ENCODE peak calls at places on chromosomes 1 and 21, in nine cellular contexts. One of them, this sample, is unnamed.
A peak's percentile ranks its signal among the peaks of the same experiment; 100 is the strongest.

GRCh38 chr1:196563768-196564167 is 44.5 kb downstream of the KCNT2 start:
- DNase-seq in upper lobe of right lung: no peak
- DNase-seq in GM23338: no peak
- DNase-seq in fibroblast of lung: no peak
- DNase-seq in kidney epithelial cell: no peak
- DNase-seq in tibial nerve: no peak
- DNase-seq in uterus: no peak
- DNase-seq in CD8-positive, alpha-beta T cell: no peak
- DNase-seq in breast epithelium: no peak
- DNase-seq in this sample: no peak

GRCh38 chr1:1963570-1963969 is 40.0 kb downstream of the CFAP74 start:
- DNase-seq in CD8-positive, alpha-beta T cell: no peak
- DNase-seq in upper lobe of right lung: no peak
- DNase-seq in kidney epithelial cell: no peak
- DNase-seq in fibroblast of lung: no peak
- DNase-seq in tibial nerve: no peak
- DNase-seq in breast epithelium: no peak
- DNase-seq in GM23338: no peak
- DNase-seq in uterus: no peak
- DNase-seq in this sample: no peak

GRCh38 chr1:152907686-152908601 is at the start of gene IVL:
- DNase-seq in fibroblast of lung: peak; percentile 14
- DNase-seq in uterus: no peak
- DNase-seq in breast epithelium: no peak
- DNase-seq in upper lobe of right lung: no peak
- DNase-seq in tibial nerve: no peak
- DNase-seq in kidney epithelial cell: peak; percentile 14
- DNase-seq in CD8-positive, alpha-beta T cell: no peak
- DNase-seq in GM23338: no peak
- DNase-seq in this sample: no peak

GRCh38 chr1:20168547-20169491 is 17.1 kb upstream of the UBXN10 start:
- DNase-seq in uterus: no peak
- DNase-seq in kidney epithelial cell: no peak
- DNase-seq in tibial nerve: no peak
- DNase-seq in breast epithelium: no peak
- DNase-seq in GM23338: no peak
- DNase-seq in CD8-positive, alpha-beta T cell: no peak
- DNase-seq in upper lobe of right lung: no peak
- DNase-seq in fibroblast of lung: no peak
- DNase-seq in this sample: no peak

GRCh38 chr1:216686860-216687545 is 36.2 kb downstream of the ESRRG start:
- DNase-seq in CD8-positive, alpha-beta T cell: no peak
- DNase-seq in uterus: no peak
- DNase-seq in upper lobe of right lung: no peak
- DNase-seq in kidney epithelial cell: no peak
- DNase-seq in GM23338: peak; percentile 32
- DNase-seq in breast epithelium: no peak
- DNase-seq in fibroblast of lung: peak; percentile 32
- DNase-seq in tibial nerve: no peak
- DNase-seq in this sample: no peak

GRCh38 chr1:31102501-31102950 is 37.0 kb upstream of the PUM1 start:
- DNase-seq in tibial nerve: peak; percentile 53
- DNase-seq in upper lobe of right lung: no peak
- DNase-seq in GM23338: no peak
- DNase-seq in uterus: no peak
- DNase-seq in breast epithelium: peak; percentile 59
- DNase-seq in CD8-positive, alpha-beta T cell: no peak
- DNase-seq in kidney epithelial cell: no peak
- DNase-seq in fibroblast of lung: peak; percentile 65
- DNase-seq in this sample: peak; percentile 80

GRCh38 chr1:87140831-87141540 is 187.7 kb upstream of the LMO4 start:
- DNase-seq in fibroblast of lung: peak; percentile 61
- DNase-seq in upper lobe of right lung: no peak
- DNase-seq in tibial nerve: no peak
- DNase-seq in GM23338: no peak
- DNase-seq in CD8-positive, alpha-beta T cell: no peak
- DNase-seq in uterus: no peak
- DNase-seq in breast epithelium: no peak
- DNase-seq in kidney epithelial cell: peak; percentile 74
- DNase-seq in this sample: no peak

GRCh38 chr1:248843687-248844086 is 5.7 kb downstream of the ZNF672 start:
- DNase-seq in GM23338: no peak
- DNase-seq in fibroblast of lung: no peak
- DNase-seq in upper lobe of right lung: no peak
- DNase-seq in breast epithelium: no peak
- DNase-seq in kidney epithelial cell: no peak
- DNase-seq in uterus: no peak
- DNase-seq in CD8-positive, alpha-beta T cell: no peak
- DNase-seq in tibial nerve: no peak
- DNase-seq in this sample: no peak

GRCh38 chr1:37123266-37123665 is 89.0 kb upstream of the GRIK3 start:
- DNase-seq in GM23338: no peak
- DNase-seq in uterus: no peak
- DNase-seq in breast epithelium: no peak
- DNase-seq in upper lobe of right lung: no peak
- DNase-seq in kidney epithelial cell: no peak
- DNase-seq in tibial nerve: no peak
- DNase-seq in fibroblast of lung: no peak
- DNase-seq in CD8-positive, alpha-beta T cell: no peak
- DNase-seq in this sample: peak; percentile 31

GRCh38 chr1:223180803-223181321 is 37.8 kb upstream of the TLR5 start:
- DNase-seq in kidney epithelial cell: no peak
- DNase-seq in tibial nerve: peak; percentile 50
- DNase-seq in fibroblast of lung: peak; percentile 74
- DNase-seq in upper lobe of right lung: no peak
- DNase-seq in breast epithelium: no peak
- DNase-seq in CD8-positive, alpha-beta T cell: no peak
- DNase-seq in GM23338: no peak
- DNase-seq in uterus: no peak
- DNase-seq in this sample: no peak

GRCh38 chr1:183110466-183110865 is 75.6 kb upstream of the LAMC2 start:
- DNase-seq in uterus: no peak
- DNase-seq in fibroblast of lung: peak; percentile 38
- DNase-seq in kidney epithelial cell: no peak
- DNase-seq in GM23338: no peak
- DNase-seq in upper lobe of right lung: no peak
- DNase-seq in CD8-positive, alpha-beta T cell: no peak
- DNase-seq in breast epithelium: no peak
- DNase-seq in tibial nerve: no peak
- DNase-seq in this sample: no peak
- H3K36me3 ChIP-seq in uterus: no peaks in the 10 kb centered on the region
- H3K36me3 ChIP-seq in fibroblast of lung: peaks cover 8% of the 10 kb centered on the region
- H3K36me3 ChIP-seq in kidney epithelial cell: peaks cover 5% of the 10 kb centered on the region
- H3K36me3 ChIP-seq in GM23338: peaks cover 3% of the 10 kb centered on the region
- H3K36me3 ChIP-seq in upper lobe of right lung: peaks cover 21% of the 10 kb centered on the region
- H3K36me3 ChIP-seq in CD8-positive, alpha-beta T cell: no peaks in the 10 kb centered on the region
- H3K36me3 ChIP-seq in breast epithelium: no peaks in the 10 kb centered on the region
- H3K36me3 ChIP-seq in tibial nerve: no peaks in the 10 kb centered on the region
- H3K36me3 ChIP-seq in this sample: peaks cover 8% of the 10 kb centered on the region

DNA sequence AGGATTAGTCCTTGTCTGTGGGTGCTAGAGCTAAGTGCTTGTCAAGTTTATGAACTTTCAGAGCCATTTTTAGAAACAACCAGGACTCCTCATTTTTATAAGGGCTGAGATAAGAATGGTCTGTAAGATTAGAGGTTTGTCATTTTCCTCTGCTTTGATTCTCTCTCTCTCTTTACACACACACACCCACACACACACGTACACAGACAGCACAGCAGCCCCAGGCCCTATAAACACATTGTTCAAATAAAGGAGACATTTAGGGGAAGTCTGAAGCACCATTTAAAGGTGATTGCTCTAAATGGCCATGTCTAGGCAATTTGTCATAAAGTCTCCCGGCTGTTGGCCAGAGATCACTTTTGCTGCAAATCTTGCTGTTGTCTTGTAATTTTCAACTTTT is 127.1 kb downstream of the LACTBL1 start:
- DNase-seq in upper lobe of right lung: no peak
- DNase-seq in fibroblast of lung: no peak
- DNase-seq in CD8-positive, alpha-beta T cell: no peak
- DNase-seq in GM23338: no peak
- DNase-seq in tibial nerve: no peak
- DNase-seq in uterus: no peak
- DNase-seq in breast epithelium: no peak
- DNase-seq in kidney epithelial cell: no peak
- DNase-seq in this sample: no peak
- TF ChIP-seq CTCF in upper lobe of right lung: no peak
- TF ChIP-seq CTCF in fibroblast of lung: no peak
- TF ChIP-seq CTCF in CD8-positive, alpha-beta T cell: no peak
- TF ChIP-seq CTCF in GM23338: no peak
- TF ChIP-seq CTCF in tibial nerve: no peak
- TF ChIP-seq CTCF in uterus: no peak
- TF ChIP-seq CTCF in breast epithelium: no peak
- TF ChIP-seq CTCF in kidney epithelial cell: no peak
- TF ChIP-seq CTCF in this sample: no peak

GRCh38 chr1:110634086-110634454 is 27.9 kb upstream of the KCNA2 start:
- DNase-seq in upper lobe of right lung: no peak
- DNase-seq in tibial nerve: no peak
- DNase-seq in uterus: no peak
- DNase-seq in fibroblast of lung: no peak
- DNase-seq in breast epithelium: no peak
- DNase-seq in CD8-positive, alpha-beta T cell: no peak
- DNase-seq in GM23338: no peak
- DNase-seq in kidney epithelial cell: no peak
- DNase-seq in this sample: no peak
- H3K4me3 ChIP-seq in upper lobe of right lung: no peak overlapping the region
- H3K4me3 ChIP-seq in tibial nerve: no peak overlapping the region
- H3K4me3 ChIP-seq in uterus: no peak overlapping the region
- H3K4me3 ChIP-seq in fibroblast of lung: no peak overlapping the region
- H3K4me3 ChIP-seq in breast epithelium: no peak overlapping the region
- H3K4me3 ChIP-seq in CD8-positive, alpha-beta T cell: no peak overlapping the region
- H3K4me3 ChIP-seq in GM23338: no peak overlapping the region
- H3K4me3 ChIP-seq in kidney epithelial cell: no peak overlapping the region
- H3K4me3 ChIP-seq in this sample: no peak overlapping the region

GRCh38 chr21:32750405-32750804 is 21.1 kb downstream of the PAXBP1 start:
- DNase-seq in GM23338: no peak
- DNase-seq in uterus: no peak
- DNase-seq in upper lobe of right lung: no peak
- DNase-seq in breast epithelium: no peak
- DNase-seq in kidney epithelial cell: no peak
- DNase-seq in fibroblast of lung: no peak
- DNase-seq in tibial nerve: no peak
- DNase-seq in CD8-positive, alpha-beta T cell: no peak
- DNase-seq in this sample: no peak
- H3K36me3 ChIP-seq in GM23338: peaks cover 54% of the 10 kb centered on the region
- H3K36me3 ChIP-seq in uterus: no peaks in the 10 kb centered on the region
- H3K36me3 ChIP-seq in upper lobe of right lung: peaks cover 85% of the 10 kb centered on the region
- H3K36me3 ChIP-seq in breast epithelium: peaks cover 5% of the 10 kb centered on the region
- H3K36me3 ChIP-seq in kidney epithelial cell: no peaks in the 10 kb centered on the region
- H3K36me3 ChIP-seq in fibroblast of lung: peaks cover 2% of the 10 kb centered on the region
- H3K36me3 ChIP-seq in tibial nerve: peaks cover 15% of the 10 kb centered on the region
- H3K36me3 ChIP-seq in CD8-positive, alpha-beta T cell: peaks cover 47% of the 10 kb centered on the region
- H3K36me3 ChIP-seq in this sample: peaks cover 7% of the 10 kb centered on the region

DNA sequence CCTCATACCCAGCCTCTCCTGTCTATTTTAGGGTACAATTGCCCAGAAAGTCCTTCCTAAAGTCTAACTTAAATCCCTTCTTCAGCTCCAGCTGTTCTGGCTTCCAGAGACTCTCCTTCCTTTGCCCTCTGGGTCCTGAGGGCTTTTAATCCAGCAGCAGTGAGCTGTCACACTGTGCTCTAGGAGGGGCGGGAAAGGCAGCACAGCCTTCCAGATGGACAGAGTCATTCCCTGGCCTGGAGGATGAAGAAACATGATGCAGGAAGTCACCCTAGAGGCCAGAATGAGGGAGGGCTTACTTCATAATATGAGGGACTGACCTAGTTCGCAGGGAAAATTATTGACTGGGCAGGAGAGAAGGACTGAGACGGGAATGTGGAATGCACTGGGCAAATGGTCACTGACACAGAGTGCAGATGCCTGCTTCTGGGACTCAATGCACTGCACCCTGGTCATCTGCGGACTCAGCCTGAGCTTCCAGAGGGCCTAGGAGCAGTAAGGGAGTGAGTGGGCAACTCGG is 1.3 kb downstream of the SH2D2A start:
- DNase-seq in fibroblast of lung: peak; percentile 70
- DNase-seq in tibial nerve: peak; percentile 50
- DNase-seq in breast epithelium: no peak
- DNase-seq in CD8-positive, alpha-beta T cell: no peak
- DNase-seq in kidney epithelial cell: no peak
- DNase-seq in uterus: peak; percentile 73
- DNase-seq in upper lobe of right lung: no peak
- DNase-seq in GM23338: no peak
- DNase-seq in this sample: peak; percentile 66
- TF ChIP-seq CTCF in fibroblast of lung: peak; percentile 7
- TF ChIP-seq CTCF in tibial nerve: no peak
- TF ChIP-seq CTCF in breast epithelium: no peak
- TF ChIP-seq CTCF in CD8-positive, alpha-beta T cell: no peak
- TF ChIP-seq CTCF in kidney epithelial cell: no peak
- TF ChIP-seq CTCF in uterus: no peak
- TF ChIP-seq CTCF in upper lobe of right lung: no peak
- TF ChIP-seq CTCF in GM23338: no peak
- TF ChIP-seq CTCF in this sample: peak; percentile 19

DNA sequence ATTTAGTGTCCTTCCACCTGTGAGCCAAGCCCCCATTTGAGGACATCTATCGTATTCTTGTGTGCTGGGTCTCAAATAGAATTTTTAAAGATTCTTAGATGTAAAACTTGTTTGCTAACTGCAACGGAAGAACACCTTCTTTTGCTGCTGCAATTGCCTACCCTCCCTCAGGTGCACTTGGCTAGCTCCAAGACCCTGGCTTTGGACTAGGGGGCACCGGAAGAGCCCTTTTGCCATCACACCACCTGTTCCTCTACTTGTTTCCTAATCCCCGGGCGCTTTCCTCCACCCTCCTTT is 1.1 kb upstream of the HMGN2 start:
- DNase-seq in kidney epithelial cell: no peak
- DNase-seq in upper lobe of right lung: no peak
- DNase-seq in breast epithelium: no peak
- DNase-seq in fibroblast of lung: no peak
- DNase-seq in uterus: no peak
- DNase-seq in GM23338: no peak
- DNase-seq in tibial nerve: no peak
- DNase-seq in CD8-positive, alpha-beta T cell: no peak
- DNase-seq in this sample: no peak
- H3K4me3 ChIP-seq in kidney epithelial cell: peak overlapping the region; percentile 76
- H3K4me3 ChIP-seq in upper lobe of right lung: peak overlapping the region; percentile 98
- H3K4me3 ChIP-seq in breast epithelium: peak overlapping the region; percentile 74
- H3K4me3 ChIP-seq in fibroblast of lung: no peak overlapping the region
- H3K4me3 ChIP-seq in uterus: no peak overlapping the region
- H3K4me3 ChIP-seq in GM23338: peak overlapping the region; percentile 96
- H3K4me3 ChIP-seq in tibial nerve: no peak overlapping the region
- H3K4me3 ChIP-seq in CD8-positive, alpha-beta T cell: peak overlapping the region; percentile 48
- H3K4me3 ChIP-seq in this sample: peak overlapping the region; percentile 86

GRCh38 chr1:201792534-201793305 is 36.2 kb upstream of the IPO9 start:
- DNase-seq in GM23338: peak; percentile 95
- DNase-seq in CD8-positive, alpha-beta T cell: peak; percentile 21
- DNase-seq in tibial nerve: peak; percentile 87
- DNase-seq in breast epithelium: peak; percentile 76
- DNase-seq in fibroblast of lung: peak; percentile 76
- DNase-seq in uterus: peak; percentile 79
- DNase-seq in kidney epithelial cell: peak; percentile 39
- DNase-seq in upper lobe of right lung: peak; percentile 73
- DNase-seq in this sample: peak; percentile 29
- H3K36me3 ChIP-seq in GM23338: peaks cover 10% of the 10 kb centered on the region
- H3K36me3 ChIP-seq in CD8-positive, alpha-beta T cell: no peaks in the 10 kb centered on the region
- H3K36me3 ChIP-seq in tibial nerve: no peaks in the 10 kb centered on the region
- H3K36me3 ChIP-seq in breast epithelium: no peaks in the 10 kb centered on the region
- H3K36me3 ChIP-seq in fibroblast of lung: peaks cover 43% of the 10 kb centered on the region
- H3K36me3 ChIP-seq in uterus: no peaks in the 10 kb centered on the region
- H3K36me3 ChIP-seq in kidney epithelial cell: peaks cover under 1% of the 10 kb centered on the region
- H3K36me3 ChIP-seq in upper lobe of right lung: peaks cover 22% of the 10 kb centered on the region
- H3K36me3 ChIP-seq in this sample: peaks cover 27% of the 10 kb centered on the region

GRCh38 chr1:100107696-100108095 is 25.0 kb downstream of the SASS6 start:
- DNase-seq in kidney epithelial cell: no peak
- DNase-seq in CD8-positive, alpha-beta T cell: no peak
- DNase-seq in uterus: no peak
- DNase-seq in upper lobe of right lung: no peak
- DNase-seq in fibroblast of lung: no peak
- DNase-seq in breast epithelium: no peak
- DNase-seq in GM23338: no peak
- DNase-seq in tibial nerve: no peak
- DNase-seq in this sample: no peak
- TF ChIP-seq CTCF in kidney epithelial cell: no peak
- TF ChIP-seq CTCF in CD8-positive, alpha-beta T cell: no peak
- TF ChIP-seq CTCF in uterus: no peak
- TF ChIP-seq CTCF in upper lobe of right lung: no peak
- TF ChIP-seq CTCF in fibroblast of lung: no peak
- TF ChIP-seq CTCF in breast epithelium: no peak
- TF ChIP-seq CTCF in GM23338: no peak
- TF ChIP-seq CTCF in tibial nerve: no peak
- TF ChIP-seq CTCF in this sample: no peak

This sample was measured in BJ.